ENCODE peak calls at places on chromosomes 3 and 15, in five cellular contexts. T is thoracic aorta, V is GM12864, Y is fibroblast of mammary gland, P is adrenal gland. U is an unnamed sample.

GRCh38 chr3:188137062-188137461 is 16.9 kb upstream of the LPP start:
- DNase-seq in Y (no peak), P (no peak), T (no peak), V (no peak), U (no peak)

GRCh38 chr3:119560160-119560559 is 746 bp upstream of the CD80 start:
- DNase-seq in T (no peak), V (no peak), Y (no peak), P (no peak), U (no peak)

GRCh38 chr3:158701666-158702065 is 29.2 kb upstream of the LXN start:
- DNase-seq in V (no peak), T (no peak), Y (peak; percentile 66), P (no peak), U (no peak)

GRCh38 chr3:79844176-79844575 is 76.4 kb upstream of the ROBO1 start:
- DNase-seq in T (no peak), V (no peak), Y (no peak), P (no peak), U (no peak)

GRCh38 chr3:134340362-134340997 is 33.8 kb downstream of the AMOTL2 start:
- DNase-seq in P (no peak), T (no peak), Y (peak; percentile 24), V (no peak), U (no peak)

GRCh38 chr3:184604039-184604955 is 42.7 kb downstream of the EPHB3 start:
- DNase-seq in Y (no peak), T (no peak), P (no peak), V (no peak), U (no peak)

GRCh38 chr3:188084751-188085595 is 69.0 kb upstream of the LPP start:
- DNase-seq in T (no peak), P (no peak), Y (no peak), V (no peak), U (no peak)

GRCh38 chr3:52245322-52246263 is at the start of gene PPM1M:
- DNase-seq in Y (peak; percentile 21), P (peak; percentile 31), V (no peak), T (no peak), U (peak; percentile 65)

GRCh38 chr3:9147215-9147895 is 102.1 kb downstream of the SRGAP3 start:
- DNase-seq in T (no peak), P (no peak), Y (no peak), V (peak; percentile 21), U (no peak)

GRCh38 chr3:36487616-36488015 is 107.3 kb downstream of the STAC start:
- DNase-seq in Y (no peak), V (no peak), P (no peak), T (no peak), U (no peak)

GRCh38 chr3:46914849-46915248 is 37.3 kb downstream of the PTH1R start:
- DNase-seq in Y (no peak), P (no peak), V (no peak), T (no peak), U (no peak)

GRCh38 chr3:191412764-191413163 is 48.2 kb upstream of the PYDC2 start:
- DNase-seq in Y (peak; percentile 93), P (no peak), T (no peak), V (no peak), U (no peak)

GRCh38 chr3:60030982-60031381 is 981.2 kb upstream of the CFAP20DC start:
- DNase-seq in P (no peak), V (no peak), Y (no peak), T (no peak), U (no peak)

GRCh38 chr3:154176036-154176435 is 54.8 kb downstream of the ARHGEF26 start:
- DNase-seq in Y (no peak), P (no peak), T (no peak), V (no peak), U (no peak)

GRCh38 chr15:81373996-81374395 is at the start of gene TMC3:
- DNase-seq in P (no peak), T (no peak), Y (no peak), V (no peak), U (no peak)

GRCh38 chr15:29056839-29057450 is 171.2 kb downstream of the APBA2 start:
- DNase-seq in V (no peak), Y (no peak), T (no peak), P (no peak), U (no peak)

GRCh38 chr3:171860830-171861535 is 17.8 kb downstream of the TMEM212 start:
- DNase-seq in V (no peak), T (no peak), P (no peak), Y (peak; percentile 81), U (no peak)

GRCh38 chr15:64092075-64092820 is 1.4 kb downstream of the CIAO2A start:
- DNase-seq in P (no peak), Y (no peak), V (no peak), T (no peak), U (no peak)
- TF ChIP-seq CTCF in P (no peak), Y (peak; percentile 17), V (no peak), T (no peak), U (no peak)

GRCh38 chr3:110174908-110175307 is 837.6 kb upstream of the DPPA4 start:
- DNase-seq in T (no peak), V (no peak), P (no peak), Y (peak; percentile 10), U (no peak)

GRCh38 chr3:110178965-110179364 is 841.6 kb upstream of the DPPA4 start:
- DNase-seq in Y (peak; percentile 36), P (no peak), T (no peak), V (no peak), U (no peak)

GRCh38 chr3:110180733-110181132 is 843.4 kb upstream of the DPPA4 start:
- DNase-seq in T (no peak), Y (peak; percentile 63), V (no peak), P (no peak), U (no peak)
- TF ChIP-seq CTCF in T (no peak), Y (no peak), V (no peak), P (no peak), U (no peak)

DNA sequence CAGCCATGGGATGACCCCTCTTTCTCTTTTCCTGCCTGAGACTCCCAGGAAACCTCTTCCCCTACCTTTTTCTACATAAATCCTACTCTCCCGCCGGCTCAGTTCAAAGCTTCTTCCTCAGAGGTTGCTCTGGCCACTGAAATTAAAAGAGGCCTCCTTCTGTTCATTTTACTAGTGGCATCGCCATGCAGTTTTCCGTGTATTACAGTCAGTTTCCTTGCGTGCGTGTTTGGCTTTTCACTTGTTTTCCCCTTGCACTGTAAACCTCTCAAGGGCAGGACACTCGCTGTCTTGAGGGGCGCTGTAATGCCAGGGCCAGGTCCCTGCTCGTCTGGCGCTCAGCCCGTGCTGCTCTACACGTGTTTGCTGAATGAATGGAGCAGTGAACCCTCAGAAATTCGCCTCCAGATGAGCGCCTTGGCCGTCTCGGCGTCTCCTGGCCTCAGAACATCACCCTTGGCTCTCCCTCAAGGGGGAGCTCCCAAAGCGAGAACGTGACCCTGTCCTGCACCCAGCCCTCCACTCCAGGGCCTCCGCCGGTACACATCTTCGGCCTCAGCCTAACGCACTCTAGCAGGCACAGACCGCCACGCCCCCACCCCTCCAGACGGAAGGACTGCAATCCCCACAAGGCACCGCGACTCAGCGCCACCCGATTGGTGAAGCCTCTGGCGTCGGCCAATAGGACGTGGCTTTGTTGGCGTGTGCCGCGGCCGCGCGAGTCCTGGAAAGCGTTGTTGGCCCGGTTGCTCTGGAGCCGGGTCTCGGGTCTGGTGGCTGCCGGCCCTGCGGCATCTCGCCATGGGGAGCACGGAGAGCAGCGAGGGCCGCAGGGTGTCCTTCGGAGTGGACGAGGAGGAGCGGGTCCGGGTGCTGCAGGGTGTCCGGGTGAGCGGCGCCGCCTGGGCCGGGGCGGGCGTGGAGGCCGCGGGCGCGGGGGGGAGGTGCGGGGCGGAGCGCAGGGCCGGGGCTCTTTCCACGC is at the start of gene CHCHD6:
- DNase-seq in P (peak; percentile 95), Y (peak; percentile 94), V (peak; percentile 89), T (peak; percentile 87), U (peak; percentile 94)
- TF ChIP-seq CTCF in P (no peak), Y (peak; percentile 11), V (peak; percentile 37), T (no peak), U (no peak)

GRCh38 chr3:38578081-38578475 is 71.4 kb downstream of the SCN5A start:
- DNase-seq in Y (no peak), V (no peak), P (no peak), T (no peak), U (no peak)

GRCh38 chr3:38579551-38580449 is 69.7 kb downstream of the SCN5A start:
- DNase-seq in Y (peak; percentile 64), V (peak; percentile 4), T (no peak), P (no peak), U (no peak)

GRCh38 chr3:38580450-38581382 is 68.8 kb downstream of the SCN5A start:
- DNase-seq in P (peak; percentile 1), T (no peak), Y (no peak), V (no peak), U (no peak)

GRCh38 chr3:38578551-38578950 is 70.9 kb downstream of the SCN5A start:
- DNase-seq in T (no peak), Y (no peak), P (no peak), V (no peak), U (no peak)

GRCh38 chr3:38579146-38579545 is 70.3 kb downstream of the SCN5A start:
- DNase-seq in Y (no peak), T (no peak), P (no peak), V (no peak), U (no peak)
- TF ChIP-seq CTCF in Y (no peak), T (no peak), P (no peak), V (no peak), U (no peak)

GRCh38 chr3:195557327-195557726 is 14.2 kb upstream of the PPP1R2 start:
- DNase-seq in Y (no peak), T (no peak), P (no peak), V (no peak), U (no peak)
- TF ChIP-seq CTCF in Y (no peak), T (no peak), P (no peak), V (no peak), U (no peak)

GRCh38 chr3:128572644-128573105 is 77.9 kb downstream of the RPN1 start:
- DNase-seq in V (no peak), P (no peak), Y (no peak), T (no peak), U (no peak)
- TF ChIP-seq CTCF in V (peak; percentile 46), P (no peak), Y (peak; percentile 29), T (no peak), U (no peak)

GRCh38 chr15:78083186-78083585 is 5.7 kb upstream of the TBC1D2B start:
- DNase-seq in V (no peak), T (no peak), Y (no peak), P (no peak), U (no peak)
- TF ChIP-seq CTCF in V (no peak), T (no peak), Y (no peak), P (no peak), U (no peak)

GRCh38 chr3:107574650-107575049 is 51.9 kb downstream of the BBX start:
- DNase-seq in P (no peak), Y (peak; percentile 65), T (no peak), V (no peak), U (no peak)
- TF ChIP-seq CTCF in P (peak; percentile 44), Y (peak; percentile 65), T (peak; percentile 44), V (peak; percentile 46), U (peak; percentile 29)

GRCh38 chr3:81985996-81986723 is 224.7 kb upstream of the GBE1 start:
- DNase-seq in Y (no peak), T (no peak), V (no peak), P (no peak), U (no peak)

GRCh38 chr3:81989773-81990172 is 228.3 kb upstream of the GBE1 start:
- DNase-seq in P (no peak), V (no peak), Y (no peak), T (no peak), U (no peak)

GRCh38 chr3:81983382-81983781 is 221.9 kb upstream of the GBE1 start:
- DNase-seq in Y (no peak), P (no peak), T (no peak), V (no peak), U (no peak)

GRCh38 chr3:81989274-81989673 is 227.8 kb upstream of the GBE1 start:
- DNase-seq in T (no peak), V (no peak), P (no peak), Y (no peak), U (no peak)
- TF ChIP-seq CTCF in T (no peak), V (no peak), P (no peak), Y (no peak), U (no peak)

U was measured in lung.